ENCODE peak calls at places on chromosomes 11 and 22, in six cellular contexts. J is suprapubic skin, C is adrenal gland, Z is tibial nerve, F is heart left ventricle, T is IMR-90. H is an unnamed sample.

GRCh38 chr22:30424471-30425326 is 869 bp upstream of the MTFP1 start:
- DNase-seq in C (no peak), F (no peak), J (no peak), T (peak), Z (no peak), H (no peak)

GRCh38 chr22:45502215-45503070 is at the start of gene FBLN1:
- DNase-seq in T (no peak), J (no peak), Z (no peak), F (peak), C (no peak), H (no peak)

GRCh38 chr11:69540118-69541000 is 58.9 kb downstream of the LINC01488 start:
- DNase-seq in F (peak), C (peak), T (no peak), Z (no peak), J (no peak), H (no peak)

GRCh38 chr22:32281092-32281491 is 25.9 kb upstream of the SLC5A4 start:
- DNase-seq in T (no peak), Z (no peak), F (no peak), J (no peak), C (no peak), H (no peak)

GRCh38 chr22:38327805-38328204 is 10.6 kb upstream of the CSNK1E start:
- DNase-seq in J (no peak), C (no peak), F (no peak), T (peak), Z (no peak), H (no peak)

GRCh38 chr11:23192256-23192655 is 332.0 kb upstream of the CCDC179 start:
- DNase-seq in T (peak), J (no peak), F (no peak), Z (no peak), C (no peak), H (no peak)

GRCh38 chr22:30946354-30946753 is 22.2 kb downstream of the MORC2 start:
- DNase-seq in T (no peak), J (no peak), C (no peak), F (no peak), Z (no peak), H (no peak)

GRCh38 chr11:7245341-7245740 is 6.4 kb upstream of the SYT9 start:
- DNase-seq in C (no peak), J (no peak), Z (no peak), F (no peak), T (no peak), H (no peak)

GRCh38 chr11:93000511-93001476 is 31.3 kb downstream of the MTNR1B start:
- DNase-seq in F (no peak), T (peak), Z (no peak), J (no peak), C (peak), H (no peak)

GRCh38 chr22:41524809-41525449 is 19.3 kb downstream of the POLR3H start:
- DNase-seq in F (no peak), J (peak), C (peak), T (no peak), Z (no peak), H (no peak)

GRCh38 chr11:11084337-11084736 is 226.5 kb upstream of the ZBED5 start:
- DNase-seq in F (no peak), J (no peak), Z (no peak), C (no peak), T (no peak), H (no peak)

GRCh38 chr11:11082651-11083050 is 224.8 kb upstream of the ZBED5 start:
- DNase-seq in C (no peak), T (no peak), J (no peak), F (no peak), Z (no peak), H (no peak)

GRCh38 chr11:11086979-11087378 is 229.1 kb upstream of the ZBED5 start:
- DNase-seq in J (no peak), F (no peak), C (no peak), T (no peak), Z (no peak), H (no peak)

GRCh38 chr11:11083441-11083840 is 225.6 kb upstream of the ZBED5 start:
- DNase-seq in C (no peak), F (no peak), T (no peak), J (no peak), Z (no peak), H (no peak)

GRCh38 chr11:11085580-11085979 is 227.7 kb upstream of the ZBED5 start:
- DNase-seq in T (no peak), Z (no peak), J (no peak), C (no peak), F (no peak), H (no peak)
- TF ChIP-seq POLR2A in T (no peak), Z (no peak), J (no peak), C (no peak), F (no peak), H (no peak)

DNA sequence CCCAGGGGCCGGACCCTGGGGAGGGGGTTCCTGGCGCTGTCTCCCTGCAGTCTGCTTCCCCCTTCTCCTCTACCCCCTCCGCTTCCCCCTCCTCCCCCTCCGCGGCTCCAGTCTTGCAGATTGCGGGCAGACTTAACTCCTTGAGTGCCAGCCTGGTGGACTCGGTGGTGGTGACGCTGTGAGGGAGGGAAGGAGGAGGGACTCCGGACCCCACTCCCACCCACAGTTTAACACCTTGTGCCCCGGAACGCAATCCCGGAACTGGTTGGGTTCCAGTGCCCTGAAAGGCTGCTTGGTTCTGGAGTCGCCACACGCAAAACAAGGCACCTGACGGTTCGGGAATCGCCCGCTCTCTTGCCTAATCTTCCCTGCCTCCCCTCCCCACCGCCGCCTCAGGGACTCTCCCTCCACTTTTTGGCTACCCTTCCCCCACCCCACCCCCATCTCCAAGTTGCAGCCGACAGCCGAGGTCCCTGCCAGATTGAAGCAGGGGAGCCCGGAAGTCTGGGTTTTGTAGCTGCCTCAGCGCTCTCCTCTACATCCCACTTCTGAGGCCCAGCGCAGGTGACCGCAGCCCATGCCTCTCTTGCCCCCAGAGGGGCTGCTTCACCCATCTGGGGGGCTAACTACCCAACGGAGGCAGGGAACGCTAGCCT is 3.9 kb upstream of the BCL9L start:
- DNase-seq in Z (peak), T (peak), C (peak), J (peak), F (peak), H (no peak)
- TF ChIP-seq POLR2A in Z (no peak), T (no peak), C (no peak), J (no peak), F (no peak), H (no peak)

GRCh38 chr11:64060861-64061444 is 25.2 kb downstream of the FLRT1 start:
- DNase-seq in Z (no peak), T (no peak), J (no peak), C (peak), F (peak), H (no peak)
- TF ChIP-seq POLR2A in Z (no peak), T (no peak), J (no peak), C (no peak), F (no peak), H (no peak)

GRCh38 chr11:103183981-103184592 is 74.9 kb downstream of the DYNC2H1 start:
- DNase-seq in F (no peak), T (no peak), C (no peak), J (no peak), Z (no peak), H (no peak)
- TF ChIP-seq POLR2A in F (no peak), T (no peak), C (no peak), J (no peak), Z (no peak), H (no peak)

GRCh38 chr11:128482512-128483191 is 104.7 kb downstream of the ETS1 start:
- DNase-seq in F (peak), C (no peak), Z (no peak), T (peak), J (no peak), H (no peak)
- TF ChIP-seq POLR2A in F (no peak), C (no peak), Z (no peak), T (no peak), J (no peak), H (no peak)

GRCh38 chr11:117016246-117016645 is 82.0 kb downstream of the SIK3 start:
- DNase-seq in C (no peak), Z (no peak), F (no peak), T (no peak), J (no peak), H (no peak)
- TF ChIP-seq POLR2A in C (no peak), Z (no peak), F (no peak), T (no peak), J (no peak), H (no peak)

DNA sequence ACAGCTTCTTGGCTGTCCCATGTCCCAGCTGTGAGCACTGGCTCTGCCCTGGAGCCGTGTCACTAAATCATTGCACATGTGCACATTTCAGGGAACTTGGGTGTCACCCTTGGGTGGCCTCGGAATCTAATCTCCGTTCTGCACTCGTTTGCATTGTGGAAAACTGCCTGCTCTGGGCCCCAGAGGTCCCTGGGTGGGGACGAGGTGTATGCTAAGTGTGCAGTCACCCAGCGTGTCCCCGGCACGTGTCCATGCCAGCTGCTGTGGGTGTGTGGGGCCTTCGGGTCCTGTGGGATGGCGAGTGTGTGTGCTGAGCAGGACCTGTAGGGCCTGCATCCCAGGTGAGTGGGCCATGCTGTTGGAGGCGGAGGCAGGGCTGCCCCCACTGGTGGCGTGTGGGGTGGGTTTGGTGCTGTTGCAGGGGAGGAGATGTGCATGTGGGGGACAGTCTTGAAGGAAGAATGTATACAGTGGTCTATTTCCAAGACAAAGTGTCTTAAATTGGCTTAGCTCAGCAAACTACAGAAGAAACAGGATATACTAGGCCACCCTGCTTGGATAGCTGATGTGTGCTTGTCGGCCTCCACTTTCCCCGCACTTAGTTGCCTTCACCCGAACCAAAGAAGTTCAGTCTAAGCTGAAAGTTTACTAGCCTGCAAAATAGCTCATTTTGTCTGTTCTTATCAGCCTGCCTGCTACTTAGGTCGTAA is 14.6 kb downstream of the TANGO2 start:
- DNase-seq in T (no peak), J (no peak), F (no peak), Z (no peak), C (no peak), H (no peak)
- TF ChIP-seq POLR2A in T (no peak), J (no peak), F (no peak), Z (no peak), C (no peak), H (no peak)

GRCh38 chr11:26087095-26087935 is 244.6 kb upstream of the ANO3 start:
- DNase-seq in F (no peak), T (no peak), Z (no peak), J (no peak), C (no peak), H (no peak)
- TF ChIP-seq POLR2A in F (no peak), T (no peak), Z (no peak), J (no peak), C (no peak), H (no peak)

H was measured in vagina.